ENCODE peak calls at places on chromosomes 1 and 21, in five cellular contexts. J is AG04450, X is left ventricle myocardium inferior, O is foreskin fibroblast, Q is WERI-Rb-1. G is an unnamed sample.
A peak's percentile ranks its signal among the peaks of the same experiment; 100 is the strongest.

GRCh38 chr21:42632336-42632751 is 21.1 kb upstream of the PDE9A start:
- DNase-seq in J (no peak), X (no peak), O (no peak), Q (no peak), G (no peak)

GRCh38 chr1:183739640-183740385 is 65.1 kb upstream of the RGL1 start:
- DNase-seq in J (no peak), X (no peak), O (no peak), Q (no peak), G (no peak)

GRCh38 chr1:89545264-89546038 is 20.8 kb downstream of the LRRC8B start:
- DNase-seq in J (no peak), X (no peak), O (peak; percentile 37), Q (no peak), G (no peak)

GRCh38 chr1:12380316-12381249 is 150.8 kb downstream of the VPS13D start:
- DNase-seq in J (no peak), X (no peak), O (peak; percentile 30), Q (no peak), G (no peak)

GRCh38 chr1:206772228-206773002 is at the start of gene IL10:
- DNase-seq in J (no peak), X (peak; percentile 24), O (no peak), Q (no peak), G (no peak)

GRCh38 chr1:35935436-35935835 is 4.5 kb downstream of the AGO3 start:
- DNase-seq in J (no peak), X (no peak), O (peak; percentile 48), Q (no peak), G (no peak)

GRCh38 chr1:18373882-18374493 is 106.7 kb upstream of the KLHDC7A start:
- DNase-seq in J (no peak), X (no peak), O (no peak), Q (peak; percentile 72), G (no peak)

GRCh38 chr1:83857108-83857507 is 141.8 kb downstream of the TTLL7 start:
- DNase-seq in J (no peak), X (no peak), O (peak; percentile 75), Q (no peak), G (peak; percentile 20)

GRCh38 chr1:184959626-184960025 is 14.7 kb downstream of the NIBAN1 start:
- DNase-seq in J (no peak), X (no peak), O (no peak), Q (no peak), G (no peak)

GRCh38 chr1:7786785-7787184 is 2.7 kb downstream of the PER3 start:
- DNase-seq in J (no peak), X (no peak), O (no peak), Q (no peak), G (no peak)

GRCh38 chr1:7784492-7785071 is 491 bp downstream of the PER3 start:
- DNase-seq in J (no peak), X (peak; percentile 37), O (no peak), Q (peak; percentile 42), G (no peak)

GRCh38 chr1:7783826-7784491 is at the start of gene PER3:
- DNase-seq in J (peak; percentile 90), X (peak; percentile 98), O (peak; percentile 98), Q (peak; percentile 96), G (peak; percentile 85)

GRCh38 chr1:7783178-7783711 is 846 bp upstream of the PER3 start:
- DNase-seq in J (no peak), X (peak; percentile 83), O (peak; percentile 62), Q (peak; percentile 91), G (no peak)

GRCh38 chr1:7785108-7785507 is 1.0 kb downstream of the PER3 start:
- DNase-seq in J (no peak), X (no peak), O (no peak), Q (no peak), G (no peak)
- TF ChIP-seq CTCF in J (no peak), X (no peak), O (no peak), Q (peak; percentile 26), G (no peak)

GRCh38 chr1:92913093-92913819 is 48.0 kb downstream of the DIPK1A start:
- DNase-seq in J (no peak), X (no peak), O (no peak), Q (no peak), G (no peak)
- TF ChIP-seq CTCF in J (no peak), X (no peak), O (no peak), Q (no peak), G (no peak)

GRCh38 chr1:73105755-73106154 is 823.4 kb upstream of the NEGR1 start:
- DNase-seq in J (no peak), X (no peak), O (no peak), Q (no peak), G (no peak)

GRCh38 chr1:73104749-73105148 is 822.4 kb upstream of the NEGR1 start:
- DNase-seq in J (no peak), X (no peak), O (no peak), Q (no peak), G (no peak)

GRCh38 chr1:73097917-73098316 is 815.6 kb upstream of the NEGR1 start:
- DNase-seq in J (no peak), X (no peak), O (no peak), Q (no peak), G (no peak)

GRCh38 chr1:73100216-73100615 is 817.9 kb upstream of the NEGR1 start:
- DNase-seq in J (no peak), X (no peak), O (no peak), Q (no peak), G (no peak)
- TF ChIP-seq CTCF in J (no peak), X (no peak), O (no peak), Q (no peak), G (no peak)

DNA sequence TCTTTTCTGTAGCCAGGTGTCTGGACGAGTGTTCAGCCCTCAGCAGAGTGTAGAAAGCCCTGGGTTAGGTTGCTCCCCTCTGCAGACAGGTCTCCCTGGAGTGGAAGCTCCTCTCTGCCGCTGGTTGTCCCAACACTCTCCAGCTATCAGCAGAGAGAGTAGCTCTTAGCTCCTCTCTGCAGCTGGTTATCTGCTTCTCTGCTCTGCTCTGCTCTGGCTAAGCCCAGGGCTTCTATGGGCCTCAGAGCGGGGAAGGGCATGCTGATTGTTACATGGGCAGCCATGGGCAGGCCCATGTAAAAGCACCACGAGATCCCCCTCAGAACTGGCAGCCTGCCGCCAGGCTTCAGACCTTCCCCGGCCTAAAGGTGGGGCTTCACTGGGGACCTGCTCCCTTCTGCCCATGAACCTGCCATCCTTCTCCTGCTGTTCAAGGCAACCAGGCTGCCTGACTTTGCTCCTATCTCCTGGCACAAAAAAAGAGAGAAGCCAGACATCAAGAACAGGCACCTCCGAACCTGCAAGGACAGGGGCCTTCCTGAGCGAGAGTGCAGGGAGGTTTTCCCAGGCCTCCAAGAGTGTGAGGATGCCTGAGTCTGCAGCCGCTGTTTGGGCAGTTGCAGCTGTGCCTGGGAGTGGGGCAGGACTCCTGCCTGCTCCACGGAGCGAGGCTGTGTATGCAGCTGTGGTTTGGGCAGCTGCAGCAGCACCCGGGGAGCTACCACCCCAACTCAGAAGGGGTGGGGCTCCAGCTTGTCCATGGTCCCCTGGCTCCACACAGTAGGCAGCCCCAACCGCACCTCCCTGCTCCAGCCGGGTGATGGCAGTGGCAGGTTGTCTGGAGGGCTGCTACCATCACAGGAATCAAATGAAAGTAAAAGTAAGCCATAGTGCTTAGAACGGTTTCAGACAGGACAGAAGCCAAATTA is 973.7 kb downstream of the LTN1 start:
- DNase-seq in J (no peak), X (no peak), O (peak; percentile 6), Q (no peak), G (no peak)
- TF ChIP-seq CTCF in J (no peak), X (peak; percentile 34), O (no peak), Q (peak; percentile 2), G (no peak)

DNA sequence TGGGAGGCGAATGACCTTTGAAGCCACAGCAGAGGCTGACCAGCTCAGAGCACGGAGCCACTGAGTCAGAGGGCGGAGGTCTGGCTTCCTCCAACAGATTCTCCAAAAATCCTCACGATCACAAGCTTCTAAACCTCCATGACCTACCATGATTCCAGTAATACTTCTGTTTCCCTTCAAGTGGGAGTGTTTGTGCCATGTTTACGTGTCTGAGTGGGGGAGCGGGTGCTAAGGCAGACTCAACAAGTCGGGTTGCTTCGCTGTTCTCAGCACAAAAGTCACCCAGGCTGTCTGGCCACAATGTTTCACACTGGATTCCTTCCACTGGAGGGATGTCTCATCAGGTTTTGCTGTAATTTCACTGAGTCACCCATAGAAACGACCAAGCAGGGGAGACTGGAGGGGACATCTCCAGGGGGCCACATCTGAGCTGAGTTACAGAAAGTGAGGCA is 86.2 kb downstream of the SLC66A1 start:
- DNase-seq in J (peak; percentile 90), X (no peak), O (peak; percentile 95), Q (no peak), G (peak; percentile 97)
- TF ChIP-seq CTCF in J (peak; percentile 73), X (no peak), O (peak; percentile 61), Q (no peak), G (peak; percentile 74)

GRCh38 chr1:34591751-34592629 is 162.9 kb upstream of the GJB5 start:
- DNase-seq in J (no peak), X (no peak), O (no peak), Q (peak; percentile 10), G (no peak)
- TF ChIP-seq CTCF in J (peak; percentile 6), X (no peak), O (peak; percentile 34), Q (peak; percentile 34), G (peak; percentile 23)

GRCh38 chr1:160618763-160619274 is 28.0 kb downstream of the SLAMF1 start:
- DNase-seq in J (no peak), X (no peak), O (no peak), Q (peak; percentile 16), G (no peak)
- TF ChIP-seq CTCF in J (peak; percentile 25), X (peak; percentile 52), O (no peak), Q (peak; percentile 76), G (peak; percentile 17)